ENCODE peak calls at places on chromosomes 5 and 9, in four cellular contexts. W, H, K and V are unnamed samples.

GRCh38 chr9:37371565-37372464 is 50.7 kb upstream of the GRHPR start:
- DNase-seq in H (peak; percentile 63), K (peak; percentile 33), W (no peak), V (no peak)

GRCh38 chr9:129580211-129580915 is 40.5 kb downstream of the C9orf50 start:
- DNase-seq in H (peak; percentile 64), W (peak; percentile 91), K (no peak), V (no peak)

GRCh38 chr9:116572095-116572748 is 114.9 kb upstream of the TRIM32 start:
- DNase-seq in K (peak; percentile 83), W (peak; percentile 64), H (no peak), V (peak; percentile 87)

GRCh38 chr5:138724470-138725146 is 28.6 kb upstream of the CTNNA1 start:
- DNase-seq in W (no peak), H (no peak), K (no peak), V (no peak)

GRCh38 chr5:96096724-96097123 is 135.1 kb upstream of the ELL2 start:
- DNase-seq in K (no peak), W (no peak), H (no peak), V (no peak)

GRCh38 chr5:148880696-148881095 is 54.3 kb downstream of the ADRB2 start:
- DNase-seq in W (no peak), K (no peak), H (no peak), V (no peak)

GRCh38 chr9:114889802-114890224 is 40.6 kb downstream of the TNFSF8 start:
- DNase-seq in H (no peak), W (no peak), K (no peak), V (no peak)

GRCh38 chr5:15510092-15510491 is 10.1 kb downstream of the FBXL7 start:
- DNase-seq in H (no peak), K (no peak), W (no peak), V (no peak)

GRCh38 chr5:130289132-130290088 is 385.1 kb downstream of the CHSY3 start:
- DNase-seq in H (no peak), W (no peak), K (no peak), V (no peak)

GRCh38 chr9:127586537-127586936 is 25.5 kb upstream of the STXBP1 start:
- DNase-seq in K (peak; percentile 83), H (no peak), W (peak; percentile 75), V (peak; percentile 82)

GRCh38 chr9:3908731-3909130 is 382.9 kb upstream of the RFX3 start:
- DNase-seq in W (no peak), K (no peak), H (no peak), V (no peak)

GRCh38 chr5:127254729-127255284 is 35.8 kb upstream of the MEGF10 start:
- DNase-seq in W (no peak), H (no peak), K (no peak), V (peak; percentile 13)

GRCh38 chr9:89564257-89564878 is 40.4 kb upstream of the GADD45G start:
- DNase-seq in W (peak; percentile 50), K (peak; percentile 21), H (no peak), V (no peak)

GRCh38 chr5:178548751-178549150 is 41.4 kb downstream of the COL23A1 start:
- DNase-seq in W (no peak), K (no peak), H (no peak), V (no peak)

GRCh38 chr5:74272831-74273545 is 367.5 kb downstream of the ENC1 start:
- DNase-seq in W (no peak), K (no peak), H (no peak), V (no peak)

GRCh38 chr5:97142521-97143254 is at the start of gene LIX1:
- DNase-seq in K (peak; percentile 54), H (no peak), W (peak; percentile 27), V (peak; percentile 39)

GRCh38 chr5:149962040-149962439 is 1.5 kb downstream of the SLC26A2 start:
- DNase-seq in W (peak; percentile 39), K (peak; percentile 58), H (no peak), V (peak; percentile 80)

GRCh38 chr9:130213898-130214761 is 41.9 kb downstream of the NCS1 start:
- DNase-seq in K (peak; percentile 80), W (no peak), H (no peak), V (no peak)

GRCh38 chr9:135696446-135696845 is 2.8 kb downstream of the SOHLH1 start:
- DNase-seq in W (no peak), H (no peak), K (no peak), V (no peak)

GRCh38 chr9:78189461-78189860 is 46.4 kb upstream of the CEP78 start:
- DNase-seq in K (no peak), H (no peak), W (no peak), V (no peak)

GRCh38 chr5:143016777-143017374 is 246.7 kb downstream of the ARHGAP26 start:
- DNase-seq in W (no peak), K (peak; percentile 55), H (no peak), V (peak; percentile 54)

GRCh38 chr5:41527201-41527779 is 16.9 kb upstream of the PLCXD3 start:
- DNase-seq in K (peak; percentile 3), H (no peak), W (no peak), V (peak; percentile 54)

GRCh38 chr5:150516011-150516410 is 8.1 kb downstream of the NDST1 start:
- DNase-seq in H (no peak), K (peak; percentile 84), W (peak; percentile 25), V (no peak)

GRCh38 chr9:86126998-86127972 is 27.9 kb upstream of the GOLM1 start:
- DNase-seq in H (no peak), K (peak; percentile 64), W (peak; percentile 79), V (peak; percentile 98)

GRCh38 chr9:90433398-90433890 is 209.2 kb downstream of the DIRAS2 start:
- DNase-seq in H (no peak), K (peak; percentile 13), W (no peak), V (peak; percentile 68)

GRCh38 chr9:127767909-127768331 is 10.5 kb downstream of the SH2D3C start:
- DNase-seq in H (no peak), K (no peak), W (no peak), V (no peak)

GRCh38 chr5:152092580-152092979 is 167.9 kb upstream of the GLRA1 start:
- DNase-seq in K (no peak), W (no peak), H (no peak), V (no peak)

GRCh38 chr9:16873131-16873787 is 2.8 kb upstream of the BNC2 start:
- DNase-seq in K (no peak), W (no peak), H (no peak), V (peak; percentile 20)

GRCh38 chr9:16869961-16870605 is 387 bp downstream of the BNC2 start:
- DNase-seq in K (no peak), W (no peak), H (no peak), V (peak; percentile 38)

GRCh38 chr9:16870606-16871357 is at the start of gene BNC2:
- DNase-seq in W (no peak), H (no peak), K (no peak), V (peak; percentile 62)

GRCh38 chr9:16869140-16869903 is 1.1 kb downstream of the BNC2 start:
- DNase-seq in K (no peak), H (no peak), W (no peak), V (no peak)

GRCh38 chr9:16871358-16872151 is 1.1 kb upstream of the BNC2 start:
- DNase-seq in K (no peak), H (no peak), W (no peak), V (peak; percentile 34)
- TF ChIP-seq ESRRA in K (no peak), H (no peak), W (no peak), V (no peak)

GRCh38 chr9:126397056-126397455 is 70.4 kb downstream of the MVB12B start:
- DNase-seq in H (peak; percentile 54), K (no peak), W (no peak), V (peak; percentile 10)
- TF ChIP-seq EP300 in H (peak; percentile 73), K (no peak), W (no peak), V (no peak)

GRCh38 chr9:83401328-83401895 is 136.8 kb downstream of the FRMD3 start:
- DNase-seq in K (no peak), H (no peak), W (no peak), V (no peak)

GRCh38 chr9:83405674-83406255 is 132.4 kb downstream of the FRMD3 start:
- DNase-seq in K (no peak), W (no peak), H (no peak), V (no peak)

GRCh38 chr9:83406901-83407300 is 131.3 kb downstream of the FRMD3 start:
- DNase-seq in H (no peak), K (no peak), W (no peak), V (no peak)

GRCh38 chr9:83403864-83404263 is 134.3 kb downstream of the FRMD3 start:
- DNase-seq in W (no peak), K (no peak), H (no peak), V (peak; percentile 17)
- TF ChIP-seq ESRRA in W (no peak), K (no peak), H (no peak), V (no peak)

GRCh38 chr5:132556511-132557424 is at the start of gene RAD50:
- DNase-seq in H (peak; percentile 86), K (peak; percentile 98), W (peak; percentile 85), V (peak; percentile 97)
- TF ChIP-seq EP300 in H (no peak), K (no peak), W (no peak), V (no peak)

DNA sequence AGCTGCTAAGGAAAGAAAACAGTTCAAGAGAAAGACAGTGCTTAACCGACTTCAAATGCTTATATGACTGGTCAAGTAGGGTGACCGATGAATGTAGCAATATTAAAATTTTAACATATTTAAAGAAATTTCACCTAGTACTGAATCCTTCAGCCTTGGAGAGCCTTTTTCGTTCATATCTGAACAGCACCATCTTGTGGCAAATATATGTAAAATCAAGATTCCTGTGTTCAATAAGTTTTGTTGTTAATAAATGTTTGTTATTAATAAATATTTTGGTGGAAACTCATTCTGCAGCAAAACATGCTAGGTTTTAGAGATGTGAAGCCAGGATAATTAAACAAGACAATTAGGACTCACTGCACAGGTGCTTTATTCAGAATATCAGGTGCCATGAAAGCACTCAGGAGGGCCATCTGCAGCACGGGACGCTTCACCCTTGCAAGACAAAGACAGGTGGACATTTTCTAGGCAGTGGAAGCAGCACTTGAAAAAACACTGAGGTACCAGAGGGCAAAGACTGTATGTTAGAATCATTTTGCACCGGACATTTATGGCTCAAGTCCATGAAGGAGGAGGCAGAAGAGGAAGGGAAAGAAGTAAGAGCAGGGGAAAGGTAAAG is 15.6 kb downstream of the TICAM2 start:
- DNase-seq in K (peak; percentile 25), W (peak; percentile 4), H (no peak), V (peak; percentile 14)
- TF ChIP-seq ESRRA in K (no peak), W (no peak), H (no peak), V (no peak)

DNA sequence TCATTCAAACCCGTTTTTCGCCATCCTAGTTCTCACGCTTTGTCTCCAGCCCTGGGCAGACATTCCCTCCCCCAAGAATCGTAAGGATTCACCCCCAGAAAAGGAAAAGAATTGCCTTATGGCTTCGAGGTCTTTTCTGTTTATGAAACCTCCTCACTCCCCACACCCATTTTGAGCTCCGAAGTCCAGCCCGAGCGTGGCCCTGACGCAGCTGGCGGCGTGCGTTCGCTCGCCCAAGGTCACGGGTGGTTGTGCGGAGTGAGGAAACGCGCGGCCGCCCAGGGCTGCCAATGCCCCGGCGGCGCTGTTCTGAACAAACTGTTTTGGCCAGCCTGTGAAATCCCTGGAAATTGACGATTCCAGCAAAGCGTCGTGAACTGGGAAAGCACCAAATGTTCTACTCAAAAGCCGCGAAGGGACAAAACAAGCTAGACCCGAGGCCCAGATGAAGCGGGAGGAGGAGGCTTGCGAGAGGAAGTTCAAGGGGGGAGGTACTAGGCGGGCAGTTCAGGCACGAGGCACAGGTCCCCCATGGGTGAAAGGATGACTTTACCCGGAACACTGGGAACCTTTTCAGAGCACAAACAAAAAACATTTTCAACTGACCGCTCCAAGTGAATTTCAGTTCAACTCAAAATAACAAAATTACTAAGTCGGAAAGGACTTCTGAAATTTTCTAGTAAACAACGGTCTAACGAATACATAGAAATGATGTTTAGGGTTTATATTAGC is 683 bp upstream of the ZFAND5 start:
- DNase-seq in W (peak; percentile 70), K (peak; percentile 62), H (peak; percentile 28), V (peak; percentile 81)
- TF ChIP-seq EP300 in W (no peak), K (no peak), H (no peak), V (no peak)

GRCh38 chr9:93365427-93366118 is 85.9 kb upstream of the FAM120A start:
- DNase-seq in H (no peak), W (no peak), K (no peak), V (no peak)
- TF ChIP-seq ESRRA in H (no peak), W (no peak), K (no peak), V (no peak)

GRCh38 chr9:34665381-34666250 is 3.2 kb upstream of the CCL27 start:
- DNase-seq in K (peak; percentile 95), H (no peak), W (peak; percentile 56), V (peak; percentile 99)
- TF ChIP-seq EP300 in K (peak; percentile 32), H (no peak), W (no peak), V (no peak)